ENCODE peak calls at places on chromosomes 16 and 17, in four cellular contexts. T, E, K and P are unnamed samples.

GRCh38 chr17:725084-725483 is 7.3 kb upstream of the TLCD3A start:
- DNase-seq in T (no peak), E (no peak), K (no peak), P (no peak)

GRCh38 chr17:27153005-27153404 is 140.9 kb upstream of the WSB1 start:
- DNase-seq in T (no peak), E (no peak), K (no peak), P (peak)

GRCh38 chr17:50541916-50542688 is 4.9 kb upstream of the SPATA20 start:
- DNase-seq in T (peak), E (no peak), K (peak), P (peak)

GRCh38 chr16:30086291-30087140 is 5.2 kb downstream of the TBX6 start:
- DNase-seq in T (no peak), E (no peak), K (no peak), P (no peak)

GRCh38 chr16:12002447-12003006 is 26.0 kb downstream of the SNX29 start:
- DNase-seq in T (no peak), E (no peak), K (peak), P (peak)

GRCh38 chr17:68452724-68453290 is 4.5 kb downstream of the WIPI1 start:
- DNase-seq in T (no peak), E (no peak), K (no peak), P (no peak)

GRCh38 chr16:10607157-10607556 is 26.8 kb upstream of the EMP2 start:
- DNase-seq in T (no peak), E (no peak), K (no peak), P (no peak)

GRCh38 chr16:11254913-11255736 is 879 bp downstream of the SOCS1 start:
- DNase-seq in T (no peak), E (no peak), K (peak), P (peak)

GRCh38 chr17:79624658-79625478 is 14.0 kb upstream of the RBFOX3 start:
- DNase-seq in T (peak), E (no peak), K (no peak), P (no peak)

GRCh38 chr16:3716831-3717234 is 491 bp downstream of the TRAP1 start:
- DNase-seq in T (no peak), E (no peak), K (no peak), P (no peak)

GRCh38 chr17:59853168-59853918 is 39.4 kb downstream of the TUBD1 start:
- DNase-seq in T (no peak), E (no peak), K (peak), P (peak)
- TF ChIP-seq CHD1 in T (no peak), E (no peak), K (no peak), P (no peak)

GRCh38 chr17:75750661-75751423 is 14.2 kb downstream of the GALK1 start:
- DNase-seq in T (no peak), E (no peak), K (no peak), P (no peak)

GRCh38 chr17:75748706-75749105 is 16.3 kb downstream of the GALK1 start:
- DNase-seq in T (no peak), E (no peak), K (no peak), P (no peak)

GRCh38 chr17:75751676-75752404 is 13.2 kb downstream of the GALK1 start:
- DNase-seq in T (no peak), E (no peak), K (no peak), P (no peak)

GRCh38 chr17:75752405-75753192 is 12.4 kb downstream of the GALK1 start:
- DNase-seq in T (no peak), E (no peak), K (no peak), P (no peak)

GRCh38 chr17:75749545-75750389 is 15.2 kb downstream of the GALK1 start:
- DNase-seq in T (peak), E (no peak), K (peak), P (peak)
- TF ChIP-seq CHD1 in T (no peak), E (no peak), K (no peak), P (no peak)

DNA sequence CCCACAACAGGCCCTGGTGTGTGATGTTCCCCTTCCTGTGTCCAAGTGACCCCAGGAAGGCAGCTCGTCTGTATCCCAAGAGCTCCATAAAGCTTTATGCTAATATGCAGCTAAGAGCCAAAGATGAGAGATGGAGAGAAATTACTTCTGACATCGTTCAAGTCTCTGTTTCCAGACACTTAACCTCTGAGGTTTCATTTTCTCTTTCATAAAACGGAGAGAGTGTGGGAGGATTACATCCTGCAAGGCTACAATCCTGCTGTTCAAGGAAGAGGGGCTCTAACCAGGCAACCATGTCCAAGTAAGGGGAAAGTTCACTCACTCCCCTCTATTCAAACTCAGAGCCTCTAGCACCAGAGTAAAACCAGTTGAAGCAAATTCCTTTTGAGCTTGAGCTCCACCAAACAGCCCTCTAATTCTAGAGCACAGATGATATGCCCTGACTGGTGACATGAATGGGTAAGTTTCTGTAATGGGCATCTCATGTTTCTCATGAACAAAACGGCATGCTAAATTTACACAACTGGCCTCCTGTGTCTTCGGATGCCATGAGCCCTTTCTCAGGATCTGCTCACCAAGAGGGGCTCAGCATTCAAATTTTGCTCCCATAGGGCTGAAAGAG is 397.4 kb downstream of the NPIPA8 start:
- DNase-seq in T (no peak), E (no peak), K (no peak), P (no peak)
- TF ChIP-seq CHD1 in T (no peak), E (no peak), K (no peak), P (no peak)

GRCh38 chr16:47881574-47881973 is 274.2 kb downstream of the ABCC12 start:
- DNase-seq in T (no peak), E (no peak), K (no peak), P (no peak)

GRCh38 chr16:47884131-47884725 is 271.6 kb downstream of the ABCC12 start:
- DNase-seq in T (no peak), E (no peak), K (no peak), P (no peak)

GRCh38 chr16:47877166-47877565 is 278.6 kb downstream of the ABCC12 start:
- DNase-seq in T (no peak), E (no peak), K (no peak), P (no peak)

GRCh38 chr16:47876494-47876893 is 279.3 kb downstream of the ABCC12 start:
- DNase-seq in T (no peak), E (no peak), K (no peak), P (no peak)

DNA sequence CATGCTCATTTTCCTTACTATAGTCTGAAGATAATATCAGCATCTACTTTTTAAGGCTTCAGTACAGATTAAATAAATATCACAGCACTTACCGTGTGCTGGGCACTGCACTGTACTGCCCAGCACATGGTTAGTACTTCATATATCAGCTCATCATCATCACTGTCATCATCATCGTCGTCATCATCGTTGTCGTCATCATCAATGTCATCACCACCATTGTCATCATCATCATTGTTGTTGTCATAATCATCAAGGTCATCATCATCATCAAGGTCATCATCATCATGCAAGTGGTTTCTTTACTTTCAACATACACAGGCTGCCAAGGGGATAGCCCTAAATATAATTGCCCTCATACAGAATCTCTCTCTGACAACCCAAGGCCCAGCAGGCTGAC is 275.1 kb downstream of the ABCC12 start:
- DNase-seq in T (no peak), E (no peak), K (no peak), P (no peak)
- TF ChIP-seq CHD1 in T (no peak), E (no peak), K (no peak), P (no peak)

DNA sequence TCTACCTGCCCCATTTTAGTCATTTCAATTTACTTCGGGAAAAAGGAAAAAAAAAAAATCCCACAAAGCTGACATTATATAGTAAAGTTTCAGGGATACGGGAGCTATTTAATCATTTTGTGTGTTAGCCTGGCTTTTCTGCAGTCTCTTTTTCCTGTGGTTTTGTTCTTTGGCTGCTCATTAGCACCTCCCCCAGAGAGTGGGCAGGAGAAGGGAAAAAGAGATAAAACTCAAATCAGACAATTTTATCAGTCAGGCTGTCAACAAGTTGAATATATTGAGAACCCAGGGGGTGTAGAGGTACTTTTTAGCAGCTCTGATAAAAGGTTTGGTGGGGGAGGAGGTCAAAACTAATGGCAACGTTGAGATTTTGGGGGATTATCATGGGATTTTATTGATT is 559.0 kb upstream of the PSMD7 start:
- DNase-seq in T (no peak), E (no peak), K (no peak), P (no peak)
- TF ChIP-seq CHD1 in T (no peak), E (no peak), K (no peak), P (no peak)